ENCODE peak calls at places on chromosome 16, in seven cellular contexts. S is HepG2, I is GM12892, A is K562, H is H1, D is SK-N-SH, V is GM12878. N is an unnamed sample.

GRCh38 chr16:64238576-64238975 is 883.3 kb downstream of the CDH11 start:
- DNase-seq in S (no peak), I (no peak), A (no peak), H (no peak), D (no peak), V (no peak), N (no peak)

GRCh38 chr16:4393243-4393606 is 21.6 kb downstream of the VASN start:
- DNase-seq in S (no peak), I (no peak), A (no peak), H (no peak), D (no peak), V (no peak), N (no peak)

GRCh38 chr16:14640538-14640937 is 7.8 kb downstream of the BFAR start:
- DNase-seq in S (no peak), I (no peak), A (no peak), H (no peak), D (no peak), V (no peak), N (no peak)

GRCh38 chr16:55955845-55956244 is 80.7 kb upstream of the CES5A start:
- DNase-seq in S (no peak), I (no peak), A (no peak), H (no peak), D (no peak), V (no peak), N (no peak)

GRCh38 chr16:86298166-86299131 is 211.9 kb upstream of the FOXF1 start:
- DNase-seq in S (no peak), I (no peak), A (no peak), H (no peak), D (no peak), V (no peak), N (no peak)

GRCh38 chr16:88482630-88483391 is 29.7 kb downstream of the ZFPM1 start:
- DNase-seq in S (peak; percentile 29), I (no peak), A (no peak), H (no peak), D (no peak), V (no peak), N (no peak)

GRCh38 chr16:11289202-11289601 is 8.1 kb upstream of the PRM1 start:
- DNase-seq in S (no peak), I (no peak), A (no peak), H (no peak), D (no peak), V (no peak), N (no peak)

GRCh38 chr16:3431779-3432219 is 11.5 kb downstream of the ZNF597 start:
- DNase-seq in S (no peak), I (no peak), A (peak; percentile 56), H (no peak), D (peak; percentile 51), V (no peak), N (peak; percentile 42)

GRCh38 chr16:68884867-68885266 is 41.5 kb downstream of the TANGO6 start:
- DNase-seq in S (no peak), I (no peak), A (no peak), H (no peak), D (no peak), V (no peak), N (no peak)

GRCh38 chr16:35386619-35387018 is 1927.2 kb downstream of the TP53TG3F start:
- DNase-seq in S (no peak), I (no peak), A (no peak), H (no peak), D (no peak), V (no peak), N (no peak)

GRCh38 chr16:79628501-79628975 is 28.0 kb upstream of the MAF start:
- DNase-seq in S (no peak), I (peak; percentile 6), A (no peak), H (no peak), D (no peak), V (peak; percentile 20), N (peak; percentile 13)

GRCh38 chr16:17469011-17469741 is 1.6 kb downstream of the XYLT1 start:
- DNase-seq in S (no peak), I (no peak), A (no peak), H (no peak), D (peak; percentile 34), V (no peak), N (no peak)

GRCh38 chr16:64654137-64654652 is 467.7 kb downstream of the CDH11 start:
- DNase-seq in S (no peak), I (no peak), A (no peak), H (no peak), D (no peak), V (no peak), N (no peak)

GRCh38 chr16:29009050-29009837 is 24.4 kb downstream of the LAT start:
- DNase-seq in S (no peak), I (no peak), A (peak; percentile 95), H (no peak), D (no peak), V (no peak), N (no peak)

GRCh38 chr16:46650224-46650623 is 29.0 kb upstream of the SHCBP1 start:
- DNase-seq in S (no peak), I (no peak), A (no peak), H (no peak), D (no peak), V (no peak), N (no peak)

GRCh38 chr16:55240933-55241332 is 83.1 kb upstream of the IRX6 start:
- DNase-seq in S (no peak), I (no peak), A (no peak), H (peak; percentile 13), D (no peak), V (no peak), N (no peak)

GRCh38 chr16:56946767-56947603 is 14.8 kb upstream of the CETP start:
- DNase-seq in S (no peak), I (no peak), A (no peak), H (no peak), D (no peak), V (no peak), N (no peak)

GRCh38 chr16:1188781-1189189 is 35.9 kb downstream of the CACNA1H start:
- DNase-seq in S (no peak), I (peak; percentile 57), A (peak; percentile 85), H (peak; percentile 17), D (no peak), V (no peak), N (peak; percentile 74)

GRCh38 chr16:7835032-7835431 is 502.4 kb downstream of the RBFOX1 start:
- DNase-seq in S (no peak), I (no peak), A (no peak), H (no peak), D (no peak), V (no peak), N (no peak)

GRCh38 chr16:89050119-89050867 is 43.4 kb upstream of the ACSF3 start:
- DNase-seq in S (no peak), I (no peak), A (no peak), H (no peak), D (no peak), V (no peak), N (no peak)

GRCh38 chr16:11586856-11587642 is at the start of gene LITAF:
- DNase-seq in S (no peak), I (peak; percentile 82), A (peak; percentile 77), H (peak; percentile 9), D (peak; percentile 92), V (no peak), N (peak; percentile 83)

GRCh38 chr16:2815299-2815771 is 1.7 kb upstream of the PRSS21 start:
- DNase-seq in S (no peak), I (no peak), A (no peak), H (no peak), D (no peak), V (no peak), N (no peak)

GRCh38 chr16:23803591-23804123 is 32.1 kb upstream of the PRKCB start:
- DNase-seq in S (peak; percentile 43), I (peak; percentile 49), A (peak; percentile 79), H (peak; percentile 31), D (peak; percentile 66), V (no peak), N (peak; percentile 53)

GRCh38 chr16:23807028-23807427 is 28.8 kb upstream of the PRKCB start:
- DNase-seq in S (no peak), I (no peak), A (no peak), H (no peak), D (no peak), V (no peak), N (no peak)

GRCh38 chr16:23796941-23797340 is 38.8 kb upstream of the PRKCB start:
- DNase-seq in S (no peak), I (no peak), A (no peak), H (no peak), D (no peak), V (no peak), N (no peak)

DNA sequence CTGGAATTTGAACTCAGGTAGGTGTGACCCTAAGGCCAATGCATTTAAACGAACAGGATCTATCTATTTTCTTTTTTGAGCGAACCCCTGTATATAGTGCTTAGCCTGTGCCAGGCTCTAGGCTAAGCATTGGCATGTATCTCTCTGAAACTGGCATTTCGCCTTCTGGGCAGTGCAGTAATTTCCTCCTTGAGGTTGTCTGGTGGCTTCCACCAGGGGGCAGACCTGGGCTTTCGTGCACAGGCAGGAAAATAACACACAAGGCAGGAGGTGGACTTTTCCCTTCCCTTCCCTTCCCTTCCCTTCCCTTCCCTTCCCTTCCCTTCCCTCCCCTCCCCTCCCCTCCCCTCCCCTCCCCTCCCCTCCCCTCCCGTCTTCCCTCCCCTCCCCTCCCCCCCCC is 34.4 kb upstream of the PRKCB start:
- DNase-seq in S (peak; percentile 57), I (peak; percentile 35), A (peak; percentile 72), H (peak; percentile 39), D (peak; percentile 63), V (no peak), N (peak; percentile 33)
- TF ChIP-seq TAF1 in S (no peak), I (no peak), A (no peak), H (no peak), D (no peak), V (no peak), N (no peak)

DNA sequence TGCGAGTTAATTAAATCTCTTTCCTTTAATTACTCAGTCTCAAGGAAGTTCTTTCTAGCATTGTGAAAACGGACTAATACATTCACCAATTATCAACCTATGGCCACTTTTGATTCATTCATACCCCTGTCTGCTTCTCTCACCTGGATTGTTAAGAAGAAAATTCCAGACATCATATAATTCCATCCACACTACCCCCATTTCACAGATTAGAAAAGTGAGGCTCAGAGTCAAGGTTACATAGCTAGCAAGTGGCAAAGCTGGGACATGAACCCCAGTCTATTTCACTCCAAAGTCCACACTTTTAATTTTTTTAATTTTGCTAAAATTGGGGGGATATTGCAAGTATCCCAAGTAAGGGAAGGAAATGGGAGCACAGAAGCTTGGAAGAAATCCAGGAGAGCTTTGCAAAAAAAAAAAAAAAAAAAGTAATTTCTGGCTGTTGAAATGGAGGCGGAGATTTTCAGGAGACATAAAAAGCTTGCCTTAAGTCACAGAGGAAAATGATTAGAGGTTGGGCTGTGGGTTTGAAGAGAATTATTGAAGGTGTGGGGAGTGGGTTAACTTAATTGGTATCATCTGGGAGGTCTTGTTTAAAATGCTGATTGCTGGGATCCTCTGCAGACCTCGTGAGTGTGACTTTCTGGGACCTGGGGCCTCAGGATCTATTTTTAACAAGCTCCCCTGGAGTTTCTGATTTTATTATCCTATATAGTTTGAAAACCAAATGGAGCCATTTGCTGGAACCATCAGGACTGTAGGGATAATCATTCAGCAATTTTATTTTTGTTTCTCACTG is 42.3 kb upstream of the ZKSCAN2 start:
- DNase-seq in S (no peak), I (no peak), A (no peak), H (no peak), D (no peak), V (no peak), N (no peak)
- TF ChIP-seq POLR2AphosphoS5 in S (no peak), I (no peak), A (no peak), H (no peak), D (no peak), V (no peak), N (no peak)

GRCh38 chr16:70735141-70735979 is 49.5 kb upstream of the MTSS2 start:
- DNase-seq in S (peak; percentile 30), I (no peak), A (no peak), H (no peak), D (no peak), V (no peak), N (no peak)
- TF ChIP-seq TAF1 in S (no peak), I (no peak), A (no peak), H (no peak), D (no peak), V (no peak), N (no peak)

GRCh38 chr16:72983728-72984350 is 64.1 kb downstream of the ZFHX3 start:
- DNase-seq in S (no peak), I (no peak), A (no peak), H (no peak), D (no peak), V (no peak), N (no peak)
- TF ChIP-seq POLR2AphosphoS5 in S (no peak), I (no peak), A (no peak), H (no peak), D (no peak), V (no peak), N (no peak)

N was measured in GM12891.